ENCODE peak calls at places on chromosomes 1 and 21, in five cellular contexts. W is fibroblast of lung, Y is ovary, L is tibial nerve, N is A549. F is an unnamed sample.

GRCh38 chr1:39901486-39902120 is at the start of gene MYCL:
- DNase-seq in W (no peak), Y (no peak), L (peak; percentile 46), N (peak; percentile 72), F (peak; percentile 83)

GRCh38 chr1:54842963-54843362 is 41.8 kb upstream of the TTC22 start:
- DNase-seq in W (no peak), Y (no peak), L (no peak), N (no peak), F (no peak)

GRCh38 chr1:69315823-69316222 is 251.9 kb upstream of the LRRC7 start:
- DNase-seq in W (no peak), Y (no peak), L (no peak), N (no peak), F (no peak)

GRCh38 chr1:209936125-209936524 is 1.9 kb upstream of the SYT14 start:
- DNase-seq in W (no peak), Y (no peak), L (no peak), N (no peak), F (no peak)

GRCh38 chr1:222974496-222974895 is 159.7 kb downstream of the DISP1 start:
- DNase-seq in W (peak; percentile 94), Y (no peak), L (no peak), N (no peak), F (no peak)

GRCh38 chr1:154869351-154870116 is 547 bp downstream of the KCNN3 start:
- DNase-seq in W (peak; percentile 13), Y (peak; percentile 65), L (no peak), N (no peak), F (peak; percentile 85)

GRCh38 chr21:28233536-28234220 is 759.0 kb downstream of the LTN1 start:
- DNase-seq in W (no peak), Y (no peak), L (no peak), N (no peak), F (no peak)

GRCh38 chr1:41381691-41382530 is 20.7 kb downstream of the FOXO6 start:
- DNase-seq in W (peak; percentile 35), Y (peak; percentile 55), L (no peak), N (peak; percentile 69), F (no peak)

GRCh38 chr1:95548211-95548610 is 314.2 kb downstream of the RWDD3 start:
- DNase-seq in W (no peak), Y (no peak), L (no peak), N (no peak), F (no peak)

DNA sequence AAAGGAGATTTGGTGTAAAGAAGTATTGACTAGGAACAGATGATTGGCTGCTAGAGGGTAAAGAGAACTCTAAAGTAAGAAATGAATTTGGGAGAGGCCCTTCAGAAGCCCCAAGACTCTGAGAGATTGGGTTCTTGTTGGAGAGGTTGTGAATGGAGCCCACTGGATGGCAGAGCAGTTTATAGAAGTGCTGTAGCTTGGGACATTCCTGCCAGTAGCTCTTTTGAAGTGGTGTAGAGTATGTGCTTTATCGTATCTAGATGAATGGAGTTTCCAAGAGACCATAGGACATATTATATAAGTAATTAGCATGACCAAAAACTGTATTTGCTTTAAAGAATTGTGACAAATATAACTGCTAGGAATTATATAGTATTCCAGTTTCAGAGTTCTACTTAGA is 21.3 kb downstream of the USP25 start:
- DNase-seq in W (no peak), Y (no peak), L (no peak), N (no peak), F (no peak)
- H3K4me1 ChIP-seq in W (no peaks in the 10 kb centered on the region), Y (peaks cover 8% of the 10 kb centered on the region), L (no peaks in the 10 kb centered on the region), N (peaks cover 54% of the 10 kb centered on the region), F (peaks cover 78% of the 10 kb centered on the region)

GRCh38 chr1:151867321-151867720 is 13.8 kb upstream of the THEM5 start:
- DNase-seq in W (peak; percentile 37), Y (no peak), L (no peak), N (no peak), F (no peak)
- H3K4me1 ChIP-seq in W (peaks cover 2% of the 10 kb centered on the region), Y (no peaks in the 10 kb centered on the region), L (no peaks in the 10 kb centered on the region), N (no peaks in the 10 kb centered on the region), F (no peaks in the 10 kb centered on the region)

GRCh38 chr1:115976900-115977480 is 677 bp downstream of the SLC22A15 start:
- DNase-seq in W (peak; percentile 3), Y (no peak), L (no peak), N (no peak), F (no peak)
- H3K4me1 ChIP-seq in W (peaks cover 3% of the 10 kb centered on the region), Y (no peaks in the 10 kb centered on the region), L (no peaks in the 10 kb centered on the region), N (peaks cover 13% of the 10 kb centered on the region), F (peaks cover 8% of the 10 kb centered on the region)

GRCh38 chr21:25489673-25490072 is 117.6 kb downstream of the MRPL39 start:
- DNase-seq in W (no peak), Y (no peak), L (no peak), N (no peak), F (no peak)

GRCh38 chr21:25490742-25491141 is 116.5 kb downstream of the MRPL39 start:
- DNase-seq in W (no peak), Y (no peak), L (no peak), N (no peak), F (no peak)

GRCh38 chr21:25493722-25494121 is 113.6 kb downstream of the MRPL39 start:
- DNase-seq in W (no peak), Y (no peak), L (no peak), N (no peak), F (no peak)

GRCh38 chr21:25494804-25495203 is 112.5 kb downstream of the MRPL39 start:
- DNase-seq in W (no peak), Y (no peak), L (no peak), N (no peak), F (no peak)

GRCh38 chr21:25491267-25491666 is 116.0 kb downstream of the MRPL39 start:
- DNase-seq in W (no peak), Y (no peak), L (no peak), N (no peak), F (no peak)
- H3K4me1 ChIP-seq in W (no peaks in the 10 kb centered on the region), Y (no peaks in the 10 kb centered on the region), L (no peaks in the 10 kb centered on the region), N (no peaks in the 10 kb centered on the region), F (no peaks in the 10 kb centered on the region)

GRCh38 chr1:42938596-42939184 is 20.0 kb downstream of the SLC2A1 start:
- DNase-seq in W (no peak), Y (no peak), L (no peak), N (no peak), F (no peak)
- H3K4me1 ChIP-seq in W (peaks cover 27% of the 10 kb centered on the region), Y (peaks cover 13% of the 10 kb centered on the region), L (no peaks in the 10 kb centered on the region), N (peaks cover 100% of the 10 kb centered on the region), F (peaks cover 79% of the 10 kb centered on the region)